ENCODE peak calls at places on chromosomes 11 and 22, in four cellular contexts. E is GM12878, L is A549, P is HepG2. Y is an unnamed sample.

GRCh38 chr22:24938741-24939341 is 7.7 kb downstream of the LHFPL7 start:
- DNase-seq in E (no peak), L (peak; percentile 42), P (peak; percentile 49), Y (peak; percentile 42)

GRCh38 chr11:119509277-119509841 is 86.4 kb upstream of the THY1 start:
- DNase-seq in E (no peak), L (no peak), P (no peak), Y (peak; percentile 19)

GRCh38 chr11:2302280-2302843 is 549 bp downstream of the TSPAN32 start:
- DNase-seq in E (no peak), L (no peak), P (no peak), Y (no peak)

GRCh38 chr22:17917490-17917983 is 106.8 kb downstream of the MICAL3 start:
- DNase-seq in E (no peak), L (no peak), P (no peak), Y (peak; percentile 95)

GRCh38 chr22:17785185-17786184 is 11.2 kb upstream of the BID start:
- DNase-seq in E (no peak), L (peak; percentile 67), P (peak; percentile 72), Y (peak; percentile 85)

GRCh38 chr11:64876835-64877341 is 1.5 kb downstream of the EHD1 start:
- DNase-seq in E (no peak), L (no peak), P (peak; percentile 39), Y (no peak)

GRCh38 chr22:43343262-43343988 is at the start of gene SCUBE1:
- DNase-seq in E (no peak), L (peak; percentile 17), P (no peak), Y (peak; percentile 91)

GRCh38 chr11:44982496-44983062 is 31.9 kb upstream of the TP53I11 start:
- DNase-seq in E (no peak), L (no peak), P (no peak), Y (no peak)

GRCh38 chr22:38018938-38019827 is 34.8 kb upstream of the SOX10 start:
- DNase-seq in E (no peak), L (no peak), P (no peak), Y (no peak)

GRCh38 chr11:120890921-120891320 is 133.0 kb upstream of the TBCEL start:
- DNase-seq in E (no peak), L (no peak), P (no peak), Y (no peak)

GRCh38 chr22:22691716-22692701 is 47.6 kb downstream of the GGTLC2 start:
- DNase-seq in E (no peak), L (peak; percentile 10), P (no peak), Y (no peak)

GRCh38 chr22:19974935-19975706 is 33.5 kb upstream of the TXNRD2 start:
- DNase-seq in E (no peak), L (no peak), P (no peak), Y (peak; percentile 86)

GRCh38 chr11:102192349-102193066 is 82.3 kb downstream of the YAP1 start:
- DNase-seq in E (no peak), L (no peak), P (peak; percentile 98), Y (no peak)

GRCh38 chr11:70866834-70867233 is 385.5 kb downstream of the SHANK2 start:
- DNase-seq in E (no peak), L (no peak), P (no peak), Y (no peak)

GRCh38 chr22:49550766-49551362 is 276.8 kb downstream of the BRD1 start:
- DNase-seq in E (no peak), L (no peak), P (no peak), Y (peak; percentile 44)

GRCh38 chr11:68142028-68142412 is 20.8 kb upstream of the CHKA start:
- DNase-seq in E (no peak), L (no peak), P (no peak), Y (no peak)

GRCh38 chr11:84398017-84398626 is 1112.0 kb upstream of the CCDC90B start:
- DNase-seq in E (no peak), L (peak; percentile 50), P (peak; percentile 7), Y (no peak)

DNA sequence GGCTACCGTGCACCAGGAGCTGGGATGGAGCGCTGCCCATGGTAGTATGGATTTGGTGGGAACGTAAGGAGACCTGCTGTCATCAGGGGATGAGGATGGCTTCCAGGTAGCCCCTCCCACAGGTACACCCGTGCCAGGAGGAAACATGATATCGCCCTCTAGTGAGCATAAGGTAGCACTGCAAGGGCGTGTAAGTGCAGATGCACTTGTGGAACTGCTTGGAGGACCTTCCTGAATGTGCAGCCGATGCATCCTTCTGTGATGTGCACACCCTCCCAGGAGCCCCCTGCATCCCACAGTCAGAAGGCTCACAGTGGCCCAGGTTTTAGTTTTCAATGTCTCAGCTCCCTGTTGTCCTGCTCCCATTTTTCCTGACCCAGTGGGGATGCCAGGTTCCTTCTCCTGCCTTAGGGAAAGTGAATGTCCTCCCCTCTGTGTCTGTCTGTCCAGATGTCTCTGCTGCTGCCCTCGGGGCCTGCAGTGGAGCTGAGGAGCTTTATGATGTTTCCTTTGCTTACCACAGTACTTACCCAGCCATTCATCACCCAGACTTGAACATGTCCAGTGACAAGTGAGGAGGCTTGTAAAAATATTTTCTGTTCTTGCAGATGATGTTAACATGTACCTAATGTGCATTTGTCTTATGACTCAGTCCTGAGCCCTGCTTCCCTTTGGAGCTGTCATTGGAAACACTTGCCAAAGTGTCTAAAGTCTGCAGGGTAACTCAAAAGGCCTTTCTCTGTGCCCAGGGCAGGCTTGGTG is 49.2 kb downstream of the DBX1 start:
- DNase-seq in E (peak; percentile 8), L (peak; percentile 85), P (peak; percentile 70), Y (peak; percentile 90)
- TF ChIP-seq POLR2AphosphoS2 in E (no peak), L (no peak), P (no peak), Y (no peak)

DNA sequence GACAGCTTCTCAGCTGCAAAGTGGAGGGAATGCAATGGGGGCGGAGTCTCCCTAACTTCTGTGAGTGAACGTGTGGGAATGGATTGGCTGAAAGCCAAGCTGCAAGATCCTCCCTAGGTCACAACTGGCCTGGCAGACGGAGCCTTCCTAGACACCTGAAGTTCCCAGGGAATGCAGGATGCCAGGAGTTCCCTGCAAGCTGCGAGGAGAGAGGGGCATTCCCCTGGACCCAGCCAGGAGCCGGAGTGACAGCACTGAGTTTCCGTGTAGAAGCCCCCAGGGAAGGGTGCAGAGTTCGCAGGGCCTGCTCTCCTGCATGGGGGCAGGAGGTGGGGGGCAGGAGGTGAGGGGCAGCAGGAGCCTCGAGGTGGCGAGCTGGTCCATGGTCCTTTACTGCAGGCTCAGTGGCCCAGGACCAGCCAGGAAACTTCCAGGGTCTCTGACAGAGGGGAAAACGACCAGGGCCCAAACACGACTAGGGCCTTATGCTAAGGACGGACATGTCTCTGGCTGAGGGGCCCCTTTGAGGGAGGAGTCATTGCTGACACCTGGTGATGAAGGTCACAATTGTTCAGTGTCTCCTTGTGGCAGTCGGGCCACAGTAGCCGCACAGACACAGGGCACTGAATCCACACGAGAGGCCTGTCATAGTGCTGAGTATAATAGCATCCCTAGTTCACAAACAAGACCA is 141.4 kb downstream of the FBXO7 start:
- DNase-seq in E (no peak), L (no peak), P (peak; percentile 72), Y (no peak)
- TF ChIP-seq POLR2AphosphoS2 in E (no peak), L (no peak), P (no peak), Y (no peak)

DNA sequence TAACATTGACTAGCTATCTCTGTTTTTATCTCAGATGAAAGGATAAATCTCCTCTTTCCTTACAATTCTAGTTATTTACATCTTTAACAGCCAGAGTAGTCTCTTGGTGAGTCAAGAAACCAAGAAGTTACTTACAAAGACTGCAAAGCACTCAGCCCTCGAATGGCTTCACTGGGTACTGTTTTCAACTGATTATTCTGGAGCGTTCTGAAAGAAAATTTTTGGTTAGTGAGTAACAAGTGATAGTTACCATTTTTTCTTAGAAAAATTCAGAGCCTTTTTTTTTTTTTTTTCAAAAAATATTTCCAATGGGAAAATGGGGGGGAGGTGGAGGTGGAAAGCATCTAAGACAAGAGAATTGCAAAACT is 27.9 kb upstream of the CCDC34 start:
- DNase-seq in E (no peak), L (no peak), P (no peak), Y (no peak)
- TF ChIP-seq POLR2AphosphoS2 in E (no peak), L (no peak), P (no peak), Y (no peak)

GRCh38 chr11:90124371-90124770 is 10.1 kb upstream of the NAALAD2 start:
- DNase-seq in E (no peak), L (no peak), P (no peak), Y (no peak)
- TF ChIP-seq POLR2AphosphoS2 in E (no peak), L (no peak), P (no peak), Y (no peak)

DNA sequence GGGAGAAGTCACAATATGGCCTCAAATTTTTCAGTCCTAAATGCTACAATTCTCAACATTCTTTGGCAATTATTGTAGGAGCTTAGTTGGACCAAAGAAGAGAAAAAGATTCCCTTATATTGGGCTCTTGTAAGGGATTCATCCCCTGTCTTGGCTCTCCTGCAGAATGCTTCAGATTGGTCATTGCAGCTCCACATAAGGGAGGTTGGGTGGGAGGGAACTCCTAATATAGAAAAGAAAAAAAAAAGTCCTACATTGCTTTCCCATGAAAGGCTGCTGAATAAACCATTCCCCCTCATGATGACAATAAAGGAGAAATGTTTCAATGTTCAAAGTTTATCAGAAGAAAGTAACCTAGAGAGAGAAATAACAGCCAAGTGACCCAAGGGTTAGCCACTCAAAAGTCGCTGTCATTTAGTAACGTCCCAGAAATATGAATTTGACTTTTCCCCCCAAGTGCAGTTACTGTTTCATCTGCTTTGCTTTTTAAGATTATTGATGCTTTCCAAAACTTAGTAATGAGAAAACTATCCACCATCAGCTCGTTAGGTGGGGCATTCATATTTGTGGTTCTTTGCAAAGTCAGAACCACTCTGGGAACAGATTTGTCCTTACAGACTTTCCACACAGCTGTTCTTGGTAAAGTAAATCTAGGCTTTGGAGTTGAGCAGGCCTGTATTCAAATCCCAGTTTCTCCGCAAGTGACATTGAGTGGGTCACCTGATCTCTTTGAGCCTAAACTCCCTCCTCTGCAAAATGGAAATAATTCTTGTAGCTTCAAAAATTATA is 5.0 kb upstream of the SLC1A2 start:
- DNase-seq in E (no peak), L (no peak), P (no peak), Y (no peak)
- TF ChIP-seq POLR2AphosphoS2 in E (no peak), L (no peak), P (no peak), Y (no peak)